ENCODE peak calls at places on chromosomes 6 and 20, in six cellular contexts. S is K562, Y is HepG2, L is HCT116, X is SK-N-SH, F is GM12878. M is an unnamed sample.

GRCh38 chr6:93219447-93219846 is 199.9 kb downstream of the EPHA7 start:
- DNase-seq in X (no peak), S (no peak), L (no peak), F (no peak), Y (no peak), M (no peak)

GRCh38 chr6:66103954-66104353 is 396.9 kb upstream of the EYS start:
- DNase-seq in F (no peak), Y (no peak), L (no peak), S (no peak), X (no peak), M (no peak)

GRCh38 chr20:48617481-48617880 is 210.3 kb downstream of the PREX1 start:
- DNase-seq in L (no peak), S (no peak), X (no peak), F (no peak), Y (no peak), M (no peak)

GRCh38 chr6:71262914-71263313 is 25.7 kb upstream of the OGFRL1 start:
- DNase-seq in S (no peak), L (no peak), X (no peak), Y (no peak), F (no peak), M (no peak)

GRCh38 chr6:153801917-153802316 is 237.1 kb upstream of the OPRM1 start:
- DNase-seq in S (no peak), X (no peak), L (no peak), F (no peak), Y (no peak), M (no peak)

GRCh38 chr6:152295346-152295745 is 341.8 kb downstream of the SYNE1 start:
- DNase-seq in Y (no peak), F (no peak), L (no peak), X (no peak), S (no peak), M (no peak)

GRCh38 chr6:169722362-169723199 is 1.7 kb downstream of the PHF10 start:
- DNase-seq in Y (peak), L (no peak), F (no peak), S (peak), X (peak), M (no peak)

GRCh38 chr20:61976650-61977332 is 88.9 kb downstream of the TAF4 start:
- DNase-seq in F (no peak), L (no peak), X (no peak), Y (no peak), S (no peak), M (no peak)

GRCh38 chr6:4281341-4282293 is 146.2 kb upstream of the ECI2 start:
- DNase-seq in X (no peak), Y (no peak), S (no peak), F (peak), L (no peak), M (no peak)

GRCh38 chr6:35382015-35382414 is 39.7 kb downstream of the PPARD start:
- DNase-seq in L (no peak), F (no peak), Y (no peak), S (no peak), X (no peak), M (no peak)

GRCh38 chr6:146547889-146548288 is 4.3 kb downstream of the RAB32 start:
- DNase-seq in X (no peak), S (no peak), Y (no peak), F (no peak), L (no peak), M (no peak)

GRCh38 chr6:54860739-54861138 is 14.2 kb downstream of the FAM83B start:
- DNase-seq in F (no peak), Y (no peak), S (no peak), L (peak), X (no peak), M (no peak)

GRCh38 chr20:63534427-63534830 is 2.7 kb downstream of the PTK6 start:
- DNase-seq in F (no peak), L (no peak), X (peak), Y (no peak), S (no peak), M (no peak)

DNA sequence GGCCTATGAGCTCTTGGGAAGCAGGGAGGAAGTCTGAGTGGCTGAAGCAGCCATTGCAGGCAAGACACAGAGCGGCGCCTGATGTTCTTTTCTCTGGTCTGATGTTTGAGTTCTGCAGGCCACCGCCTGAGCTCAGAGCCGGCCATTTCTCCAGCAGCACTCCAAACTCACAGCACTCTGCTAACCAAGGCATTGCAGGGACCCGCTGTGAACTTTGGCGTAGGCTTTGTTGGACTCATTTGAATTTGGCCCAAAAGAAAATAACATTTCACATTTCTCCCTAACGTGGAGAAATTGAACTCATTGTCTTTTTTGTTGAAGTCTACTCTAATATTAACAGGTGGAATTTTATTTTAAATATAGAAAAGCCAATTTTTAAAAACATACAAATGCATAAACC is 336.1 kb downstream of the FARS2 start:
- DNase-seq in F (no peak), S (no peak), Y (no peak), X (no peak), L (no peak), M (no peak)
- TF ChIP-seq SIN3A in F (no peak), S (no peak), Y (no peak), X (no peak), L (no peak), M (no peak)

GRCh38 chr20:432677-433299 is 24.7 kb downstream of the RBCK1 start:
- DNase-seq in L (no peak), F (no peak), X (no peak), Y (no peak), S (no peak), M (no peak)

GRCh38 chr20:434661-435419 is 26.7 kb downstream of the RBCK1 start:
- DNase-seq in L (no peak), Y (no peak), F (no peak), X (no peak), S (no peak), M (no peak)

GRCh38 chr20:432208-432607 is 24.1 kb downstream of the RBCK1 start:
- DNase-seq in X (no peak), L (no peak), Y (no peak), F (no peak), S (no peak), M (no peak)

GRCh38 chr20:434221-434620 is 26.1 kb downstream of the RBCK1 start:
- DNase-seq in S (no peak), X (no peak), Y (no peak), F (no peak), L (no peak), M (no peak)

GRCh38 chr20:433300-433975 is 25.3 kb downstream of the RBCK1 start:
- DNase-seq in Y (no peak), S (no peak), F (peak), X (no peak), L (no peak), M (no peak)
- TF ChIP-seq REST in Y (no peak), S (no peak), F (no peak), X (no peak), L (no peak), M (no peak)

GRCh38 chr6:159852877-159853276 is 37.9 kb upstream of the MAS1 start:
- DNase-seq in L (no peak), Y (no peak), S (no peak), X (no peak), F (no peak), M (no peak)

GRCh38 chr6:159862103-159862502 is 28.7 kb upstream of the MAS1 start:
- DNase-seq in Y (no peak), S (no peak), F (no peak), X (no peak), L (no peak), M (no peak)

GRCh38 chr6:159853735-159854134 is 37.1 kb upstream of the MAS1 start:
- DNase-seq in F (no peak), L (no peak), X (no peak), Y (no peak), S (no peak), M (no peak)

DNA sequence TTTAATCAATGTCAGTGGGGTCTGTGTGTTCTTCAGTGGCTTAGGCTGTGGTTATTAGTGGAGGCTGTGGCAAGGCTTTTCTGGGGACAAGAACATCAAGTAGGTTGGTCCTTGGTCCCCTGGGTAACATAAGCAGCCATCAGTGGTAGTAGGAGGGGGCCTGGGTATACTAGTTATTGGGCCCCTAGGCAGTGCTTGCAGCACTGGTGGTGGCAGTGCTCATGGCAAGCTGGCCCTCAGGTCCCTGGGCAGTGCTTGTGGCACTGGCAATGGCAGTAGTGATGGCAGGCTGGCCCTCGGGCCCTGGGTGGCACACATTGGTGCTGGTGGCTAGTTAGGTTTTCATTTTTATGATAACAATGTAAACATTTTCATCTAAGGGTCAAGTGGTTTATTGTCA is 32.5 kb upstream of the MAS1 start:
- DNase-seq in Y (no peak), L (no peak), S (no peak), X (no peak), F (no peak), M (no peak)
- TF ChIP-seq SIN3A in Y (no peak), L (no peak), S (no peak), X (no peak), F (no peak), M (no peak)

GRCh38 chr6:9502991-9503761 is 911.7 kb downstream of the TFAP2A start:
- DNase-seq in S (no peak), L (no peak), F (no peak), X (no peak), Y (no peak), M (peak)
- TF ChIP-seq REST in S (no peak), L (no peak), F (no peak), X (no peak), Y (no peak), M (no peak)

GRCh38 chr20:53950031-53950430 is 120.4 kb downstream of the BCAS1 start:
- DNase-seq in X (no peak), S (no peak), L (no peak), F (no peak), Y (no peak), M (no peak)
- TF ChIP-seq SIN3A in X (no peak), S (no peak), L (no peak), F (no peak), Y (no peak), M (no peak)

DNA sequence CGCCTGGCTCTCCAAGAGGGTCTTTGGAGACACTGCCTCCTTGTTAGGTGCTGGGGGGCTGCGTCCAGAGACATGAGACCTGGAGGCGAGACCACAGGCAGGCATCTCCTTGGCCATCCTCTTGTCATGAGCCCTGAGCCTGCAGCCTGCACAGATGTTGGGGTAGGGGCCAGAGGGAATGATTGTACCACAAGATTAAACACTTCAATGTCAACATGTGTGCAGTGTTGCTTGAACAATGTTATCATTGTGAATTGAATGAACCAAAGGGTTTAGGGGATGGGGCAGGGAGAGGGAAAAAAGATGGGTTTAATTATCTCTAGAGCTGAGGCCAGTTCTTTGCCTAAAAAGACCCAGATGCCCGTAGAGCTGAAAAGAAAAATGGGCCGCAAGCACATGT is 24.8 kb downstream of the BMP7 start:
- DNase-seq in S (no peak), Y (no peak), X (peak), F (no peak), L (no peak), M (no peak)
- TF ChIP-seq REST in S (no peak), Y (no peak), X (no peak), F (no peak), L (no peak), M (no peak)

GRCh38 chr6:44228433-44228832 is 5.0 kb downstream of the SLC29A1 start:
- DNase-seq in Y (no peak), S (no peak), L (no peak), F (no peak), X (no peak), M (no peak)
- TF ChIP-seq SIN3A in Y (no peak), S (no peak), L (no peak), F (no peak), X (no peak), M (no peak)

GRCh38 chr20:38353298-38353697 is 7.0 kb downstream of the LBP start:
- DNase-seq in X (no peak), L (no peak), F (no peak), Y (no peak), S (no peak), M (no peak)
- TF ChIP-seq REST in X (no peak), L (no peak), F (no peak), Y (no peak), S (no peak), M (no peak)

M was measured in Panc1.